ENCODE peak calls at places on chromosome 6, in nine cellular contexts. U is HEK293T, Z is ureter, X is B cell, T is HTR-8/SVneo, N is SK-N-SH, K is tibial artery, C is activated T-cell treated with anti-CD3 and anti-CD28 coated beads for 1 hour, P is BE2C. S is an unnamed sample.

GRCh38 chr6:111468329-111469012 is 14.5 kb downstream of the REV3L start:
- DNase-seq in U (no peak), Z (no peak), X (no peak), T (no peak), N (no peak), K (no peak), C (no peak), P (no peak), S (no peak)

GRCh38 chr6:113352029-113352801 is 504.9 kb upstream of the MARCKS start:
- DNase-seq in U (no peak), Z (no peak), X (no peak), T (no peak), N (no peak), K (no peak), C (no peak), P (no peak), S (no peak)

GRCh38 chr6:50239853-50240252 is 190.1 kb upstream of the DEFB112 start:
- DNase-seq in U (no peak), Z (no peak), X (no peak), T (no peak), N (no peak), K (no peak), C (no peak), P (no peak), S (no peak)

GRCh38 chr6:73152998-73153757 is 72.1 kb downstream of the KHDC1L start:
- DNase-seq in U (no peak), Z (no peak), X (no peak), T (no peak), N (no peak), K (no peak), C (no peak), P (no peak), S (no peak)

GRCh38 chr6:136063095-136063494 is 187.0 kb downstream of the MTFR2 start:
- DNase-seq in U (no peak), Z (no peak), X (no peak), T (no peak), N (no peak), K (no peak), C (no peak), P (no peak), S (no peak)

GRCh38 chr6:4460595-4461475 is 315.4 kb upstream of the CDYL start:
- DNase-seq in U (no peak), Z (peak), X (no peak), T (no peak), N (no peak), K (peak), C (no peak), P (no peak), S (no peak)

GRCh38 chr6:167906899-167907298 is 80.2 kb downstream of the AFDN start:
- DNase-seq in U (no peak), Z (peak), X (no peak), T (no peak), N (peak), K (peak), C (no peak), P (peak), S (no peak)

GRCh38 chr6:326896-327537 is 34.7 kb downstream of the DUSP22 start:
- DNase-seq in U (no peak), Z (no peak), X (no peak), T (no peak), N (no peak), K (no peak), C (no peak), P (no peak), S (no peak)

GRCh38 chr6:13863699-13864155 is 49.4 kb upstream of the MCUR1 start:
- DNase-seq in U (no peak), Z (no peak), X (no peak), T (no peak), N (no peak), K (no peak), C (no peak), P (no peak), S (no peak)

GRCh38 chr6:107221519-107221918 is 106.2 kb upstream of the BEND3 start:
- DNase-seq in U (no peak), Z (no peak), X (no peak), T (no peak), N (no peak), K (no peak), C (no peak), P (no peak), S (no peak)

GRCh38 chr6:158143700-158144099 is 24.4 kb downstream of the SERAC1 start:
- DNase-seq in U (peak), Z (no peak), X (no peak), T (no peak), N (no peak), K (no peak), C (no peak), P (no peak), S (peak)

GRCh38 chr6:123007885-123008284 is 11.8 kb downstream of the CLVS2 start:
- DNase-seq in U (no peak), Z (no peak), X (no peak), T (no peak), N (no peak), K (no peak), C (no peak), P (no peak), S (no peak)

GRCh38 chr6:154849475-154849874 is 116.3 kb downstream of the SCAF8 start:
- DNase-seq in U (no peak), Z (no peak), X (no peak), T (no peak), N (no peak), K (no peak), C (no peak), P (no peak), S (no peak)

GRCh38 chr6:13760948-13761347 is 49.3 kb upstream of the RANBP9 start:
- DNase-seq in U (no peak), Z (no peak), X (no peak), T (no peak), N (no peak), K (peak), C (no peak), P (no peak), S (no peak)

GRCh38 chr6:26216015-26216885 is 129.0 kb downstream of the HFE start:
- DNase-seq in U (no peak), Z (peak), X (peak), T (peak), N (peak), K (no peak), C (peak), P (peak), S (peak)

GRCh38 chr6:162056745-162057144 is 670.8 kb downstream of the PRKN start:
- DNase-seq in U (peak), Z (no peak), X (no peak), T (peak), N (no peak), K (no peak), C (no peak), P (no peak), S (no peak)

GRCh38 chr6:35044145-35044745 is 96.9 kb downstream of the TCP11 start:
- DNase-seq in U (no peak), Z (no peak), X (no peak), T (no peak), N (no peak), K (peak), C (no peak), P (no peak), S (no peak)

GRCh38 chr6:11363881-11364576 is 131.6 kb upstream of the NEDD9 start:
- DNase-seq in U (no peak), Z (no peak), X (no peak), T (no peak), N (no peak), K (no peak), C (no peak), P (no peak), S (peak)

GRCh38 chr6:83741089-83741488 is 32.2 kb upstream of the SNAP91 start:
- DNase-seq in U (no peak), Z (no peak), X (no peak), T (no peak), N (no peak), K (no peak), C (no peak), P (no peak), S (no peak)

GRCh38 chr6:146300540-146300939 is 243.1 kb upstream of the RAB32 start:
- DNase-seq in U (no peak), Z (no peak), X (no peak), T (no peak), N (no peak), K (no peak), C (no peak), P (no peak), S (no peak)

GRCh38 chr6:144725731-144726522 is 440.8 kb downstream of the UTRN start:
- DNase-seq in U (peak), Z (no peak), X (no peak), T (peak), N (peak), K (no peak), C (no peak), P (no peak), S (peak)

GRCh38 chr6:113858067-113858604 is 991 bp downstream of the MARCKS start:
- DNase-seq in U (peak), Z (peak), X (peak), T (peak), N (peak), K (peak), C (no peak), P (peak), S (peak)

GRCh38 chr6:42710316-42710715 is 12.1 kb downstream of the PRPH2 start:
- DNase-seq in U (no peak), Z (no peak), X (no peak), T (no peak), N (no peak), K (no peak), C (no peak), P (no peak), S (no peak)

GRCh38 chr6:40996591-40997247 is 42.3 kb downstream of the UNC5CL start:
- DNase-seq in U (peak), Z (no peak), X (no peak), T (no peak), N (no peak), K (no peak), C (no peak), P (no peak), S (no peak)

GRCh38 chr6:44339763-44340625 is 2.5 kb upstream of the SPATS1 start:
- DNase-seq in U (no peak), Z (no peak), X (no peak), T (no peak), N (no peak), K (no peak), C (no peak), P (no peak), S (no peak)